ENCODE peak calls at places on chromosomes 3 and 15, in six cellular contexts. L is K562, N is epithelial cell of esophagus, D is lower lobe of right lung, A is lower leg skin, E is dorsolateral prefrontal cortex. Q is an unnamed sample.

GRCh38 chr3:43873723-43874122 is 183.0 kb downstream of the ABHD5 start:
- DNase-seq in L (no peak), N (no peak), D (no peak), A (no peak), E (no peak), Q (no peak)

GRCh38 chr3:79263423-79263822 is 504.4 kb downstream of the ROBO1 start:
- DNase-seq in L (no peak), N (no peak), D (no peak), A (no peak), E (no peak), Q (no peak)

GRCh38 chr15:88440021-88440420 is 27.2 kb downstream of the MRPL46 start:
- DNase-seq in L (no peak), N (peak), D (no peak), A (peak), E (no peak), Q (no peak)

GRCh38 chr15:92617197-92618037 is 38.2 kb downstream of the FAM174B start:
- DNase-seq in L (peak), N (no peak), D (peak), A (peak), E (no peak), Q (no peak)

GRCh38 chr15:90519688-90520087 is 10.0 kb upstream of the CRTC3 start:
- DNase-seq in L (no peak), N (peak), D (no peak), A (no peak), E (no peak), Q (no peak)

GRCh38 chr3:112582242-112582874 is 20.5 kb downstream of the SLC35A5 start:
- DNase-seq in L (peak), N (peak), D (no peak), A (no peak), E (no peak), Q (no peak)

GRCh38 chr3:100213891-100214573 is 46.8 kb upstream of the TBC1D23 start:
- DNase-seq in L (no peak), N (peak), D (no peak), A (no peak), E (no peak), Q (no peak)

GRCh38 chr3:55341502-55342031 is 145.5 kb downstream of the WNT5A start:
- DNase-seq in L (no peak), N (no peak), D (no peak), A (no peak), E (no peak), Q (no peak)

GRCh38 chr3:175914785-175915184 is 1055.7 kb downstream of the NAALADL2 start:
- DNase-seq in L (no peak), N (peak), D (no peak), A (no peak), E (no peak), Q (no peak)

GRCh38 chr15:67813104-67813634 is 12.1 kb upstream of the SKOR1 start:
- DNase-seq in L (no peak), N (no peak), D (no peak), A (peak), E (no peak), Q (peak)

GRCh38 chr3:46876313-46877300 is 914 bp upstream of the PTH1R start:
- DNase-seq in L (no peak), N (no peak), D (no peak), A (no peak), E (no peak), Q (no peak)

GRCh38 chr15:66723826-66724731 is 22.0 kb downstream of the SMAD6 start:
- DNase-seq in L (peak), N (no peak), D (no peak), A (no peak), E (no peak), Q (no peak)

GRCh38 chr3:23004971-23005370 is 198.2 kb upstream of the UBE2E2 start:
- DNase-seq in L (no peak), N (peak), D (no peak), A (no peak), E (no peak), Q (no peak)

GRCh38 chr3:16064660-16065414 is 109.6 kb upstream of the GALNT15 start:
- DNase-seq in L (no peak), N (peak), D (no peak), A (peak), E (peak), Q (no peak)

GRCh38 chr3:171121801-171122200 is 95.3 kb upstream of the SLC2A2 start:
- DNase-seq in L (no peak), N (no peak), D (no peak), A (no peak), E (no peak), Q (no peak)

GRCh38 chr15:31223478-31224350 is 102.9 kb upstream of the KLF13 start:
- DNase-seq in L (no peak), N (no peak), D (no peak), A (no peak), E (peak), Q (no peak)

GRCh38 chr15:88467935-88468528 is 524 bp downstream of the MRPS11 start:
- DNase-seq in L (peak), N (peak), D (no peak), A (peak), E (no peak), Q (no peak)

GRCh38 chr3:64575211-64575844 is 112.5 kb downstream of the ADAMTS9 start:
- DNase-seq in L (peak), N (peak), D (no peak), A (no peak), E (no peak), Q (no peak)
- TF ChIP-seq CTCF in L (peak), N (peak), D (peak), A (no peak), E (peak), Q (peak)

DNA sequence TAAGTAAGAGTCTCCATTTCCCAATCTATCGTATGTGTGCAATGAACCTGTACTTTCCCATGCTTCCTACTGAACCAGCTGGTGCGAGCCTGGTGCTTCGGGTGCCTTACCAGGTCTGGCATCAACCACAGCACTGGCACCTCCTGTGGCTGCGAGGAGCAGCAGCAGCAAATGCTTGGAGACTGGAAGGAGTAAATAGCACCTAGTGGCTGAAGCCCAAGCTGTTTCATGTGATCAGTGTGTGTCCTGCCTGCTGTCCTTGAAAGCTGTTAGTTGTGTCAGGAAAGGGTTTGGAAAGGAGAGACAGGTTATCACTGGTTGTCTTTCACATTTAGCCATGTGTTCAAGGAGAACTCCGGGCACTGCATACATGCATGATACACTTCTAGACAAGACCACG is 31.8 kb downstream of the PCOLCE2 start:
- DNase-seq in L (peak), N (peak), D (no peak), A (no peak), E (peak), Q (no peak)
- TF ChIP-seq CTCF in L (peak), N (peak), D (no peak), A (no peak), E (no peak), Q (peak)

GRCh38 chr15:40785158-40785557 is 15.4 kb downstream of the C15orf62 start:
- DNase-seq in L (no peak), N (peak), D (no peak), A (no peak), E (no peak), Q (no peak)
- TF ChIP-seq CTCF in L (no peak), N (peak), D (no peak), A (no peak), E (no peak), Q (peak)

GRCh38 chr3:908839-909238 is 184.0 kb upstream of the CNTN6 start:
- DNase-seq in L (no peak), N (peak), D (no peak), A (no peak), E (peak), Q (no peak)
- TF ChIP-seq CTCF in L (no peak), N (peak), D (no peak), A (no peak), E (no peak), Q (peak)

DNA sequence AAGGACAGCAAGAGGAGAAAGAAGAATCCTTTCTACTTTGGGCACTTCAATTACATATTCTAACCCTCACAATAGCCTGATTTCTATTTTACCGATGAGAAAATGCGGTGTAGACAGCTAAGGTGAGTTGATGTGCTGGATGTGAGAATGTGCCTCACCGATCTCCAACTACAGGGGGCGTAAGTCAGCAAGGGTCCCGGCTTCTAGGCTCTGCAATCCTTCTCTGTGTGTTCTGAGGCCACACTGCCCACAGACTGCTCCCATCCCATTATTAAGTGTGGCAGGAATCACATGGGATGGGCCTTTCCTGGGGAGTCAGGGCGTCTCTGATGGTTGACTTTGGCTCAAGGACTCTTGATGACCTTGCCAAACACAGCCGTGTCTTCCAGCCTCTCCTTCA is 23.6 kb upstream of the RPL35A start:
- DNase-seq in L (peak), N (no peak), D (no peak), A (peak), E (no peak), Q (no peak)
- TF ChIP-seq CTCF in L (peak), N (peak), D (no peak), A (no peak), E (no peak), Q (peak)

GRCh38 chr3:50436063-50436674 is 67.3 kb downstream of the CACNA2D2 start:
- DNase-seq in L (peak), N (peak), D (peak), A (peak), E (peak), Q (no peak)
- TF ChIP-seq CTCF in L (peak), N (peak), D (peak), A (peak), E (peak), Q (peak)

GRCh38 chr3:4582634-4583033 is 89.5 kb downstream of the ITPR1 start:
- DNase-seq in L (no peak), N (peak), D (no peak), A (no peak), E (no peak), Q (no peak)

GRCh38 chr3:4583441-4583840 is 90.3 kb downstream of the ITPR1 start:
- DNase-seq in L (no peak), N (no peak), D (no peak), A (no peak), E (no peak), Q (no peak)

GRCh38 chr3:4587061-4587837 is 94.1 kb downstream of the ITPR1 start:
- DNase-seq in L (no peak), N (no peak), D (no peak), A (no peak), E (no peak), Q (no peak)

GRCh38 chr3:4586381-4586780 is 93.2 kb downstream of the ITPR1 start:
- DNase-seq in L (no peak), N (no peak), D (no peak), A (no peak), E (no peak), Q (no peak)

GRCh38 chr3:4584537-4585249 is 91.5 kb downstream of the ITPR1 start:
- DNase-seq in L (no peak), N (no peak), D (no peak), A (no peak), E (no peak), Q (no peak)
- TF ChIP-seq CTCF in L (no peak), N (no peak), D (peak), A (no peak), E (no peak), Q (peak)

GRCh38 chr15:63531586-63531985 is 27.2 kb downstream of the USP3 start:
- DNase-seq in L (peak), N (no peak), D (no peak), A (no peak), E (no peak), Q (no peak)
- TF ChIP-seq CTCF in L (peak), N (peak), D (no peak), A (no peak), E (no peak), Q (peak)

GRCh38 chr3:178385280-178385952 is 150.8 kb upstream of the KCNMB2 start:
- DNase-seq in L (peak), N (peak), D (no peak), A (no peak), E (peak), Q (no peak)
- TF ChIP-seq CTCF in L (peak), N (peak), D (peak), A (peak), E (peak), Q (peak)

Q was measured in chondrocyte.